ENCODE peak calls at places on chromosome 10, in seven cellular contexts. One of them, this sample, is unnamed.
A peak's percentile ranks its signal among the peaks of the same experiment; 100 is the strongest.

GRCh38 chr10:78937800-78938694 is 130.7 kb upstream of the ZMIZ1 start:
- DNase-seq in GM12865: no peak
- DNase-seq in AG09309: no peak
- DNase-seq in fibroblast of lung: no peak
- DNase-seq in IMR-90: no peak
- DNase-seq in brain microvascular endothelial cell: no peak
- DNase-seq in CD8-positive, alpha-beta T cell: no peak
- DNase-seq in this sample: no peak

GRCh38 chr10:125928928-125929585 is 32.7 kb downstream of the FANK1 start:
- DNase-seq in AG09309: no peak
- DNase-seq in GM12865: no peak
- DNase-seq in fibroblast of lung: no peak
- DNase-seq in IMR-90: no peak
- DNase-seq in brain microvascular endothelial cell: no peak
- DNase-seq in CD8-positive, alpha-beta T cell: no peak
- DNase-seq in this sample: no peak

GRCh38 chr10:26331376-26331775 is 106.8 kb upstream of the APBB1IP start:
- DNase-seq in fibroblast of lung: no peak
- DNase-seq in IMR-90: no peak
- DNase-seq in brain microvascular endothelial cell: no peak
- DNase-seq in AG09309: no peak
- DNase-seq in GM12865: no peak
- DNase-seq in CD8-positive, alpha-beta T cell: no peak
- DNase-seq in this sample: no peak

GRCh38 chr10:29160110-29160669 is 128.7 kb upstream of the LYZL1 start:
- DNase-seq in fibroblast of lung: peak; percentile 96
- DNase-seq in GM12865: no peak
- DNase-seq in brain microvascular endothelial cell: peak; percentile 86
- DNase-seq in CD8-positive, alpha-beta T cell: no peak
- DNase-seq in AG09309: peak; percentile 52
- DNase-seq in IMR-90: peak; percentile 89
- DNase-seq in this sample: peak; percentile 50

GRCh38 chr10:29304259-29305030 is 15.6 kb downstream of the LYZL1 start:
- DNase-seq in GM12865: peak; percentile 69
- DNase-seq in CD8-positive, alpha-beta T cell: no peak
- DNase-seq in fibroblast of lung: peak; percentile 65
- DNase-seq in IMR-90: peak; percentile 70
- DNase-seq in brain microvascular endothelial cell: peak; percentile 72
- DNase-seq in AG09309: peak; percentile 23
- DNase-seq in this sample: no peak

GRCh38 chr10:110860576-110861241 is 11.0 kb upstream of the PDCD4 start:
- DNase-seq in GM12865: peak; percentile 93
- DNase-seq in brain microvascular endothelial cell: no peak
- DNase-seq in IMR-90: no peak
- DNase-seq in AG09309: no peak
- DNase-seq in fibroblast of lung: no peak
- DNase-seq in CD8-positive, alpha-beta T cell: peak; percentile 42
- DNase-seq in this sample: no peak

GRCh38 chr10:111113961-111114830 is 37.4 kb downstream of the ADRA2A start:
- DNase-seq in brain microvascular endothelial cell: peak; percentile 6
- DNase-seq in IMR-90: no peak
- DNase-seq in AG09309: no peak
- DNase-seq in CD8-positive, alpha-beta T cell: no peak
- DNase-seq in GM12865: no peak
- DNase-seq in fibroblast of lung: peak; percentile 16
- DNase-seq in this sample: no peak

GRCh38 chr10:124296121-124296812 is 122.5 kb downstream of the OAT start:
- DNase-seq in IMR-90: no peak
- DNase-seq in fibroblast of lung: peak; percentile 44
- DNase-seq in GM12865: peak; percentile 13
- DNase-seq in brain microvascular endothelial cell: no peak
- DNase-seq in AG09309: peak; percentile 50
- DNase-seq in CD8-positive, alpha-beta T cell: no peak
- DNase-seq in this sample: no peak

GRCh38 chr10:126041804-126042231 is 145.5 kb downstream of the FANK1 start:
- DNase-seq in CD8-positive, alpha-beta T cell: peak; percentile 39
- DNase-seq in AG09309: no peak
- DNase-seq in GM12865: peak; percentile 95
- DNase-seq in brain microvascular endothelial cell: peak; percentile 90
- DNase-seq in fibroblast of lung: peak; percentile 65
- DNase-seq in IMR-90: peak; percentile 43
- DNase-seq in this sample: no peak

GRCh38 chr10:12041766-12042408 is 722 bp downstream of the UPF2 start:
- DNase-seq in brain microvascular endothelial cell: peak; percentile 22
- DNase-seq in fibroblast of lung: peak; percentile 22
- DNase-seq in IMR-90: peak; percentile 18
- DNase-seq in CD8-positive, alpha-beta T cell: no peak
- DNase-seq in AG09309: no peak
- DNase-seq in GM12865: peak; percentile 82
- DNase-seq in this sample: no peak

GRCh38 chr10:105706281-105707026 is 1065.4 kb downstream of the SORCS3 start:
- DNase-seq in fibroblast of lung: no peak
- DNase-seq in brain microvascular endothelial cell: no peak
- DNase-seq in IMR-90: no peak
- DNase-seq in GM12865: no peak
- DNase-seq in AG09309: no peak
- DNase-seq in CD8-positive, alpha-beta T cell: no peak
- DNase-seq in this sample: no peak

GRCh38 chr10:72334832-72335393 is 19.8 kb downstream of the DNAJB12 start:
- DNase-seq in IMR-90: peak; percentile 79
- DNase-seq in fibroblast of lung: peak; percentile 96
- DNase-seq in AG09309: no peak
- DNase-seq in CD8-positive, alpha-beta T cell: peak; percentile 82
- DNase-seq in GM12865: peak; percentile 97
- DNase-seq in brain microvascular endothelial cell: peak; percentile 96
- DNase-seq in this sample: no peak

GRCh38 chr10:91879514-91880170 is 29.6 kb downstream of the FGFBP3 start:
- DNase-seq in GM12865: no peak
- DNase-seq in brain microvascular endothelial cell: no peak
- DNase-seq in fibroblast of lung: no peak
- DNase-seq in AG09309: no peak
- DNase-seq in CD8-positive, alpha-beta T cell: no peak
- DNase-seq in IMR-90: no peak
- DNase-seq in this sample: no peak

GRCh38 chr10:79397575-79398303 is 47.7 kb downstream of the ZCCHC24 start:
- DNase-seq in GM12865: no peak
- DNase-seq in CD8-positive, alpha-beta T cell: no peak
- DNase-seq in fibroblast of lung: peak; percentile 68
- DNase-seq in brain microvascular endothelial cell: no peak
- DNase-seq in IMR-90: peak; percentile 35
- DNase-seq in AG09309: peak; percentile 49
- DNase-seq in this sample: no peak

GRCh38 chr10:24889636-24890035 is 62.8 kb downstream of the PRTFDC1 start:
- DNase-seq in IMR-90: no peak
- DNase-seq in GM12865: no peak
- DNase-seq in brain microvascular endothelial cell: no peak
- DNase-seq in fibroblast of lung: peak; percentile 62
- DNase-seq in AG09309: no peak
- DNase-seq in CD8-positive, alpha-beta T cell: no peak
- DNase-seq in this sample: no peak

GRCh38 chr10:79976999-79977398 is 28.1 kb upstream of the SFTPD start:
- DNase-seq in fibroblast of lung: no peak
- DNase-seq in GM12865: no peak
- DNase-seq in CD8-positive, alpha-beta T cell: no peak
- DNase-seq in AG09309: no peak
- DNase-seq in brain microvascular endothelial cell: no peak
- DNase-seq in IMR-90: no peak
- DNase-seq in this sample: no peak

GRCh38 chr10:89669985-89670384 is 24.9 kb upstream of the PANK1 start:
- DNase-seq in IMR-90: no peak
- DNase-seq in fibroblast of lung: no peak
- DNase-seq in GM12865: no peak
- DNase-seq in CD8-positive, alpha-beta T cell: no peak
- DNase-seq in AG09309: no peak
- DNase-seq in brain microvascular endothelial cell: no peak
- DNase-seq in this sample: no peak

GRCh38 chr10:132146941-132147915 is 39.5 kb upstream of the DPYSL4 start:
- DNase-seq in CD8-positive, alpha-beta T cell: no peak
- DNase-seq in fibroblast of lung: no peak
- DNase-seq in brain microvascular endothelial cell: no peak
- DNase-seq in AG09309: no peak
- DNase-seq in IMR-90: no peak
- DNase-seq in GM12865: no peak
- DNase-seq in this sample: no peak

GRCh38 chr10:132144086-132144485 is 42.7 kb upstream of the DPYSL4 start:
- DNase-seq in GM12865: no peak
- DNase-seq in CD8-positive, alpha-beta T cell: no peak
- DNase-seq in fibroblast of lung: no peak
- DNase-seq in AG09309: no peak
- DNase-seq in brain microvascular endothelial cell: no peak
- DNase-seq in IMR-90: no peak
- DNase-seq in this sample: no peak

GRCh38 chr10:132145002-132145401 is 41.7 kb upstream of the DPYSL4 start:
- DNase-seq in brain microvascular endothelial cell: no peak
- DNase-seq in CD8-positive, alpha-beta T cell: no peak
- DNase-seq in AG09309: no peak
- DNase-seq in GM12865: no peak
- DNase-seq in IMR-90: no peak
- DNase-seq in fibroblast of lung: no peak
- DNase-seq in this sample: no peak

GRCh38 chr10:132145521-132146185 is 41.1 kb upstream of the DPYSL4 start:
- DNase-seq in GM12865: no peak
- DNase-seq in CD8-positive, alpha-beta T cell: no peak
- DNase-seq in IMR-90: no peak
- DNase-seq in brain microvascular endothelial cell: no peak
- DNase-seq in AG09309: no peak
- DNase-seq in fibroblast of lung: no peak
- DNase-seq in this sample: no peak

GRCh38 chr10:132146271-132146671 is 40.5 kb upstream of the DPYSL4 start:
- DNase-seq in AG09309: no peak
- DNase-seq in fibroblast of lung: no peak
- DNase-seq in CD8-positive, alpha-beta T cell: no peak
- DNase-seq in GM12865: no peak
- DNase-seq in IMR-90: no peak
- DNase-seq in brain microvascular endothelial cell: no peak
- DNase-seq in this sample: no peak
- TF ChIP-seq CTCF in AG09309: no peak
- TF ChIP-seq CTCF in fibroblast of lung: no peak
- TF ChIP-seq CTCF in CD8-positive, alpha-beta T cell: no peak
- TF ChIP-seq CTCF in GM12865: no peak
- TF ChIP-seq CTCF in IMR-90: no peak
- TF ChIP-seq CTCF in brain microvascular endothelial cell: no peak
- TF ChIP-seq CTCF in this sample: no peak

GRCh38 chr10:17645591-17646345 is 1.8 kb downstream of the STAM start:
- DNase-seq in fibroblast of lung: no peak
- DNase-seq in CD8-positive, alpha-beta T cell: no peak
- DNase-seq in brain microvascular endothelial cell: no peak
- DNase-seq in GM12865: peak; percentile 22
- DNase-seq in IMR-90: peak; percentile 18
- DNase-seq in AG09309: no peak
- DNase-seq in this sample: no peak
- H3K4me3 ChIP-seq in fibroblast of lung: peak overlapping the region; percentile 82
- H3K4me3 ChIP-seq in CD8-positive, alpha-beta T cell: peak overlapping the region; percentile 17
- H3K4me3 ChIP-seq in brain microvascular endothelial cell: peak overlapping the region; percentile 96
- H3K4me3 ChIP-seq in GM12865: peak overlapping the region; percentile 66
- H3K4me3 ChIP-seq in IMR-90: peak overlapping the region; percentile 83
- H3K4me3 ChIP-seq in AG09309: no peak overlapping the region
- H3K4me3 ChIP-seq in this sample: peak overlapping the region; percentile 79

DNA sequence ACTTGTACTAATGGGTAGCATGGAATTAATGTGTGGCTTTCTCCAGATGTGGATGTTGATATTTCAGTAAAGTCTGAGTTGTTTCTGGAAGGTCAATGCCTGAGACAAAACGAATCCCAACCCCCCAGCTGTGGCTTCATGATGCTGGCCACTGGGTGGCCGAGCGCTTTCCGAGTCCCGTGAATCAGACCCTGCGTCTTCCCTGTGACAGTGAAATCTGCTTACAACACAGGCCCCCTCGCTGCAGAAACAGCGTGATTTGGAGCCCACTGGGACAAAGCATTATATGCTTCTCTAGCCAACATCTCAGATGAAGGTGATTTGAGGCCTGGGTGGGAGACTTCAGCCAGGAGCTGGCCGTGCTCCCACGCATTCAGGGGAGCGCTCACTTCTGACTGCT is 124.7 kb downstream of the WDR37 start:
- DNase-seq in IMR-90: no peak
- DNase-seq in AG09309: no peak
- DNase-seq in fibroblast of lung: no peak
- DNase-seq in GM12865: no peak
- DNase-seq in brain microvascular endothelial cell: no peak
- DNase-seq in CD8-positive, alpha-beta T cell: no peak
- DNase-seq in this sample: no peak
- TF ChIP-seq CTCF in IMR-90: no peak
- TF ChIP-seq CTCF in AG09309: no peak
- TF ChIP-seq CTCF in fibroblast of lung: no peak
- TF ChIP-seq CTCF in GM12865: no peak
- TF ChIP-seq CTCF in brain microvascular endothelial cell: peak; percentile 14
- TF ChIP-seq CTCF in CD8-positive, alpha-beta T cell: no peak
- TF ChIP-seq CTCF in this sample: no peak

GRCh38 chr10:61286695-61287094 is 166.5 kb downstream of the TMEM26 start:
- DNase-seq in IMR-90: no peak
- DNase-seq in GM12865: peak; percentile 80
- DNase-seq in CD8-positive, alpha-beta T cell: no peak
- DNase-seq in fibroblast of lung: no peak
- DNase-seq in AG09309: no peak
- DNase-seq in brain microvascular endothelial cell: no peak
- DNase-seq in this sample: no peak

GRCh38 chr10:61283066-61283465 is 170.1 kb downstream of the TMEM26 start:
- DNase-seq in AG09309: no peak
- DNase-seq in CD8-positive, alpha-beta T cell: no peak
- DNase-seq in fibroblast of lung: peak; percentile 68
- DNase-seq in brain microvascular endothelial cell: no peak
- DNase-seq in IMR-90: peak; percentile 43
- DNase-seq in GM12865: no peak
- DNase-seq in this sample: no peak

GRCh38 chr10:61284222-61284890 is 168.8 kb downstream of the TMEM26 start:
- DNase-seq in AG09309: peak; percentile 68
- DNase-seq in CD8-positive, alpha-beta T cell: no peak
- DNase-seq in fibroblast of lung: peak; percentile 70
- DNase-seq in IMR-90: peak; percentile 77
- DNase-seq in brain microvascular endothelial cell: peak; percentile 64
- DNase-seq in GM12865: peak; percentile 46
- DNase-seq in this sample: peak; percentile 7

GRCh38 chr10:61283489-61284221 is 169.5 kb downstream of the TMEM26 start:
- DNase-seq in IMR-90: no peak
- DNase-seq in AG09309: no peak
- DNase-seq in CD8-positive, alpha-beta T cell: no peak
- DNase-seq in GM12865: no peak
- DNase-seq in brain microvascular endothelial cell: no peak
- DNase-seq in fibroblast of lung: no peak
- DNase-seq in this sample: no peak

GRCh38 chr10:61285749-61286148 is 167.4 kb downstream of the TMEM26 start:
- DNase-seq in AG09309: no peak
- DNase-seq in fibroblast of lung: peak; percentile 36
- DNase-seq in IMR-90: no peak
- DNase-seq in GM12865: no peak
- DNase-seq in CD8-positive, alpha-beta T cell: no peak
- DNase-seq in brain microvascular endothelial cell: no peak
- DNase-seq in this sample: no peak
- H3K4me3 ChIP-seq in AG09309: no peak overlapping the region
- H3K4me3 ChIP-seq in fibroblast of lung: no peak overlapping the region
- H3K4me3 ChIP-seq in IMR-90: no peak overlapping the region
- H3K4me3 ChIP-seq in GM12865: no peak overlapping the region
- H3K4me3 ChIP-seq in CD8-positive, alpha-beta T cell: no peak overlapping the region
- H3K4me3 ChIP-seq in brain microvascular endothelial cell: no peak overlapping the region
- H3K4me3 ChIP-seq in this sample: no peak overlapping the region

GRCh38 chr10:48416584-48417232 is 110.2 kb downstream of the MAPK8 start:
- DNase-seq in brain microvascular endothelial cell: no peak
- DNase-seq in GM12865: no peak
- DNase-seq in AG09309: no peak
- DNase-seq in fibroblast of lung: peak; percentile 51
- DNase-seq in CD8-positive, alpha-beta T cell: no peak
- DNase-seq in IMR-90: no peak
- DNase-seq in this sample: no peak
- TF ChIP-seq CTCF in brain microvascular endothelial cell: no peak
- TF ChIP-seq CTCF in GM12865: no peak
- TF ChIP-seq CTCF in AG09309: no peak
- TF ChIP-seq CTCF in fibroblast of lung: no peak
- TF ChIP-seq CTCF in CD8-positive, alpha-beta T cell: no peak
- TF ChIP-seq CTCF in IMR-90: no peak
- TF ChIP-seq CTCF in this sample: no peak